ENCODE peak calls at places on chromosomes 1 and 21, in nine cellular contexts. O is ovary, I is endothelial cell of umbilical vein, C is spleen, M is thyroid gland, H is prostate gland, Y is body of pancreas, G is transverse colon, W is K562. U is an unnamed sample. For H3K36me3, the result is how much of the 10 kb centered on the place peaks cover.

GRCh38 chr1:209207126-209207700 is 376.3 kb upstream of the CAMK1G start:
- DNase-seq in O (no peak), I (no peak), C (no peak), M (no peak), H (no peak), Y (no peak), G (no peak), W (no peak), U (no peak)

GRCh38 chr1:91851130-91852010 is 34.6 kb downstream of the TGFBR3 start:
- DNase-seq in O (peak), I (peak), C (peak), M (peak), H (peak), Y (peak), G (peak), W (no peak), U (no peak)

GRCh38 chr1:96096138-96097011 is 625.2 kb upstream of the PTBP2 start:
- DNase-seq in O (no peak), I (no peak), C (no peak), M (no peak), H (no peak), Y (no peak), G (no peak), W (no peak), U (no peak)

GRCh38 chr1:203152158-203153034 is 23.2 kb downstream of the MYBPH start:
- DNase-seq in O (no peak), I (peak), C (no peak), M (peak), H (no peak), Y (no peak), G (no peak), W (no peak), U (no peak)

GRCh38 chr1:202662081-202662480 is 48.2 kb downstream of the SYT2 start:
- DNase-seq in O (no peak), I (no peak), C (no peak), M (no peak), H (no peak), Y (no peak), G (no peak), W (no peak), U (no peak)

GRCh38 chr1:246795094-246795671 is 71.0 kb downstream of the SCCPDH start:
- DNase-seq in O (no peak), I (no peak), C (no peak), M (no peak), H (no peak), Y (no peak), G (no peak), W (no peak), U (no peak)

GRCh38 chr1:210074904-210075303 is 136.9 kb downstream of the SYT14 start:
- DNase-seq in O (no peak), I (no peak), C (no peak), M (no peak), H (no peak), Y (no peak), G (no peak), W (no peak), U (no peak)

GRCh38 chr1:151703813-151704212 is 12.8 kb downstream of the CELF3 start:
- DNase-seq in O (no peak), I (no peak), C (no peak), M (no peak), H (no peak), Y (no peak), G (no peak), W (no peak), U (no peak)

GRCh38 chr1:19765623-19766022 is 34.1 kb downstream of the TMCO4 start:
- DNase-seq in O (no peak), I (peak), C (no peak), M (no peak), H (no peak), Y (no peak), G (no peak), W (peak), U (no peak)

GRCh38 chr1:200174525-200174924 is 147.0 kb downstream of the NR5A2 start:
- DNase-seq in O (no peak), I (no peak), C (no peak), M (no peak), H (no peak), Y (no peak), G (no peak), W (no peak), U (no peak)

GRCh38 chr1:30735668-30736498 is 12.5 kb upstream of the MATN1 start:
- DNase-seq in O (no peak), I (no peak), C (no peak), M (no peak), H (no peak), Y (no peak), G (no peak), W (no peak), U (no peak)

GRCh38 chr1:50796277-50796676 is 163.8 kb downstream of the FAF1 start:
- DNase-seq in O (no peak), I (peak), C (no peak), M (no peak), H (no peak), Y (no peak), G (no peak), W (no peak), U (no peak)

GRCh38 chr1:7956218-7957032 is 5.1 kb upstream of the PARK7 start:
- DNase-seq in O (no peak), I (no peak), C (no peak), M (no peak), H (no peak), Y (no peak), G (no peak), W (no peak), U (no peak)

GRCh38 chr21:29656504-29657227 is 283.1 kb downstream of the GRIK1 start:
- DNase-seq in O (no peak), I (peak), C (no peak), M (no peak), H (no peak), Y (no peak), G (no peak), W (peak), U (no peak)

GRCh38 chr1:153598309-153599172 is 14.4 kb downstream of the S100A16 start:
- DNase-seq in O (no peak), I (peak), C (peak), M (no peak), H (no peak), Y (no peak), G (peak), W (no peak), U (no peak)

GRCh38 chr1:37797750-37798345 is 4.2 kb downstream of the MANEAL start:
- DNase-seq in O (no peak), I (no peak), C (no peak), M (no peak), H (no peak), Y (no peak), G (no peak), W (no peak), U (no peak)

GRCh38 chr1:212488436-212489283 is 55.9 kb downstream of the NENF start:
- DNase-seq in O (peak), I (no peak), C (no peak), M (peak), H (no peak), Y (peak), G (peak), W (peak), U (no peak)

GRCh38 chr1:41382531-41383090 is 21.4 kb downstream of the FOXO6 start:
- DNase-seq in O (peak), I (peak), C (no peak), M (peak), H (peak), Y (peak), G (no peak), W (no peak), U (no peak)

GRCh38 chr1:187091666-187092065 is 262.9 kb downstream of the PLA2G4A start:
- DNase-seq in O (no peak), I (no peak), C (no peak), M (no peak), H (no peak), Y (no peak), G (no peak), W (no peak), U (no peak)

GRCh38 chr1:184283999-184284398 is 102.8 kb upstream of the C1orf21 start:
- DNase-seq in O (peak), I (no peak), C (no peak), M (peak), H (peak), Y (no peak), G (peak), W (no peak), U (no peak)

GRCh38 chr21:38768385-38769071 is 37.2 kb upstream of the ETS2 start:
- DNase-seq in O (no peak), I (no peak), C (no peak), M (no peak), H (no peak), Y (no peak), G (no peak), W (no peak), U (no peak)

GRCh38 chr1:54342306-54342705 is 63.9 kb downstream of the SSBP3 start:
- DNase-seq in O (no peak), I (no peak), C (no peak), M (peak), H (no peak), Y (no peak), G (peak), W (no peak), U (no peak)

GRCh38 chr1:62849031-62849430 is 65.1 kb downstream of the ATG4C start:
- DNase-seq in O (no peak), I (no peak), C (no peak), M (no peak), H (no peak), Y (no peak), G (no peak), W (peak), U (no peak)

GRCh38 chr1:194233069-194233468 is 1046.7 kb upstream of the B3GALT2 start:
- DNase-seq in O (no peak), I (peak), C (no peak), M (no peak), H (no peak), Y (no peak), G (no peak), W (no peak), U (no peak)

GRCh38 chr1:31745071-31745897 is 18.9 kb downstream of the ADGRB2 start:
- DNase-seq in O (peak), I (peak), C (no peak), M (peak), H (peak), Y (peak), G (peak), W (peak), U (no peak)

GRCh38 chr1:192476802-192477298 is 98.7 kb upstream of the RGS1 start:
- DNase-seq in O (no peak), I (peak), C (no peak), M (peak), H (no peak), Y (no peak), G (no peak), W (peak), U (no peak)

GRCh38 chr1:93078935-93079654 is at the start of gene MTF2:
- DNase-seq in O (peak), I (peak), C (peak), M (peak), H (peak), Y (peak), G (peak), W (peak), U (no peak)
- TF ChIP-seq POLR2A in O (peak), I (peak), C (peak), M (peak), H (peak), Y (peak), G (peak), W (peak), U (no peak)

GRCh38 chr1:231233735-231234417 is 7.1 kb upstream of the GNPAT start:
- DNase-seq in O (no peak), I (no peak), C (no peak), M (no peak), H (no peak), Y (peak), G (peak), W (no peak), U (no peak)
- H3K36me3 ChIP-seq in O (under half), I (under half), C (under half), M (under half), H (under half), Y (under half), G (under half), W (half or more), U (under half)

GRCh38 chr1:65254320-65255087 is 54.8 kb upstream of the DNAJC6 start:
- DNase-seq in O (peak), I (peak), C (peak), M (peak), H (peak), Y (peak), G (peak), W (peak), U (no peak)
- TF ChIP-seq POLR2A in O (no peak), I (no peak), C (no peak), M (no peak), H (peak), Y (peak), G (no peak), W (no peak), U (no peak)

GRCh38 chr1:224390517-224390916 is 33.8 kb downstream of the CNIH4 start:
- DNase-seq in O (no peak), I (no peak), C (no peak), M (no peak), H (no peak), Y (no peak), G (no peak), W (no peak), U (no peak)
- H3K36me3 ChIP-seq in O (under half), I (under half), C (under half), M (half or more), H (under half), Y (under half), G (under half), W (half or more), U (under half)

GRCh38 chr21:15831497-15831896 is 101.7 kb downstream of the USP25 start:
- DNase-seq in O (no peak), I (no peak), C (no peak), M (no peak), H (no peak), Y (no peak), G (no peak), W (no peak), U (no peak)

GRCh38 chr21:15823486-15824150 is 93.8 kb downstream of the USP25 start:
- DNase-seq in O (no peak), I (no peak), C (no peak), M (no peak), H (no peak), Y (no peak), G (no peak), W (no peak), U (no peak)

GRCh38 chr21:15825699-15826098 is 95.9 kb downstream of the USP25 start:
- DNase-seq in O (no peak), I (no peak), C (no peak), M (no peak), H (no peak), Y (no peak), G (no peak), W (no peak), U (no peak)

GRCh38 chr21:15826147-15826780 is 96.5 kb downstream of the USP25 start:
- DNase-seq in O (no peak), I (peak), C (no peak), M (no peak), H (peak), Y (peak), G (peak), W (peak), U (no peak)

DNA sequence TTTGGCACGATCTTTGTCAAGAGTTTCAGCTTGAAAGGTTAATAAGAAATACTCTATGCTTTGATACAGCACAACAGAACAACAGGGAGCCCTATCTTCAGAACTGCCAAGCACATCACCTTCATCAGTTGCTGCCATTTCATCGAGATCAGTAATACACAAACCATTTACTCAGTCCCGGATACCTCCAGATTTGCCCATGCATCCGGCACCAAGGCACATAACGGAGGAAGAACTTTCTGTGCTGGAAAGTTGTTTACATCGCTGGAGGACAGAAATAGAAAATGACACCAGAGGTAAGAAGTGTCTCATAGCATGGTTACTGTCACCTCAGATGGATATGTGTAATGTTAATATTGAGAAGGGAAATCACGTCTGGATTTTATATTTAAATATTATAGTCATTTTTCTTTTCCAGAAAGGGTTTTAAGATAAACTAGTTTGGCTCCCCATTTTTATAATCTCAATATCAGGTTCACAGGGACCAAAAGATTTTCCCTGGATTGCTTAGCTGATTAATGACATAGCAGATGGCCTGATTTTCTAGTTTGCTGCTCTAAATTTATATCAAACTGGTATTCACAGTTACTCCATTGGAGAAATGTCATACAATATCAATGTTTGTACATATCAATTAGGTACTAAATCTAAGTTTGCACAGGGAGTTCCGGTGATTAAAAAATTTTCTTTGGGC is 97.3 kb downstream of the USP25 start:
- DNase-seq in O (no peak), I (no peak), C (no peak), M (no peak), H (no peak), Y (no peak), G (no peak), W (no peak), U (no peak)
- TF ChIP-seq POLR2A in O (no peak), I (no peak), C (no peak), M (no peak), H (no peak), Y (no peak), G (no peak), W (no peak), U (no peak)

U was measured in vagina.